ENCODE peak calls at places on chromosomes 4 and X, in ten cellular contexts. G is heart left ventricle, N is fibroblast of pulmonary artery, P is body of pancreas, Y is MCF 10A, B is WTC11, R is neural crest cell, E is lower leg skin, C is AG10803, J is HFFc6. L is an unnamed sample.

GRCh38 chr4:15118281-15118680 is 116.0 kb downstream of the CPEB2 start:
- DNase-seq in G (no peak), N (no peak), P (no peak), Y (no peak), B (no peak), R (no peak), E (no peak), C (peak; percentile 57), J (no peak), L (no peak)

GRCh38 chr4:2334826-2335728 is 73.2 kb upstream of the MXD4 start:
- DNase-seq in G (no peak), N (no peak), P (no peak), Y (no peak), B (no peak), R (no peak), E (no peak), C (no peak), J (no peak), L (peak; percentile 70)

GRCh38 chrX:15336023-15336413 is 695 bp upstream of the PIGA start:
- DNase-seq in G (no peak), N (peak; percentile 80), P (peak; percentile 22), Y (peak; percentile 6), B (peak; percentile 11), R (no peak), E (no peak), C (peak; percentile 47), J (peak; percentile 29), L (no peak)

GRCh38 chrX:53282313-53282712 is 929 bp upstream of the IQSEC2 start:
- DNase-seq in G (no peak), N (peak; percentile 11), P (no peak), Y (no peak), B (no peak), R (no peak), E (no peak), C (no peak), J (no peak), L (no peak)

GRCh38 chr4:153962311-153963039 is 173.6 kb upstream of the SFRP2 start:
- DNase-seq in G (no peak), N (no peak), P (no peak), Y (no peak), B (no peak), R (no peak), E (no peak), C (no peak), J (no peak), L (no peak)

GRCh38 chr4:7160439-7160838 is 31.9 kb upstream of the SORCS2 start:
- DNase-seq in G (peak; percentile 24), N (no peak), P (peak; percentile 37), Y (no peak), B (no peak), R (no peak), E (no peak), C (no peak), J (no peak), L (no peak)

GRCh38 chr4:5979981-5980380 is 38.2 kb downstream of the C4orf50 start:
- DNase-seq in G (no peak), N (peak; percentile 4), P (no peak), Y (peak; percentile 33), B (peak; percentile 85), R (peak; percentile 41), E (no peak), C (no peak), J (no peak), L (no peak)

GRCh38 chr4:159480826-159481225 is 377.9 kb downstream of the RAPGEF2 start:
- DNase-seq in G (no peak), N (no peak), P (no peak), Y (no peak), B (no peak), R (no peak), E (no peak), C (no peak), J (no peak), L (no peak)

GRCh38 chr4:76007089-76007559 is at the start of gene CXCL9:
- DNase-seq in G (no peak), N (no peak), P (no peak), Y (no peak), B (no peak), R (no peak), E (no peak), C (no peak), J (no peak), L (no peak)

GRCh38 chrX:149940015-149940716 is 1.9 kb upstream of the EOLA2 start:
- DNase-seq in G (peak; percentile 95), N (peak; percentile 98), P (peak; percentile 97), Y (peak; percentile 95), B (peak; percentile 91), R (peak; percentile 73), E (peak; percentile 95), C (peak; percentile 99), J (peak; percentile 96), L (peak; percentile 96)
- TF ChIP-seq CTCF in G (peak; percentile 48), N (no peak), P (peak; percentile 15), Y (no peak), B (no peak), R (no peak), E (no peak), C (peak; percentile 60), J (no peak), L (no peak)

GRCh38 chr4:42768125-42768748 is 111.3 kb upstream of the ATP8A1 start:
- DNase-seq in G (no peak), N (no peak), P (no peak), Y (no peak), B (peak; percentile 61), R (no peak), E (no peak), C (no peak), J (no peak), L (no peak)
- TF ChIP-seq CTCF in G (no peak), N (no peak), P (no peak), Y (no peak), B (peak; percentile 34), R (peak; percentile 17), E (no peak), C (no peak), J (no peak), L (no peak)

GRCh38 chr4:20490734-20491133 is 209.5 kb upstream of the PACRGL start:
- DNase-seq in G (no peak), N (no peak), P (no peak), Y (no peak), B (no peak), R (no peak), E (no peak), C (no peak), J (no peak), L (no peak)
- TF ChIP-seq CTCF in G (no peak), N (no peak), P (no peak), Y (no peak), B (no peak), R (no peak), E (no peak), C (no peak), J (no peak), L (no peak)

GRCh38 chr4:178836865-178837264 is 1394.6 kb upstream of the AGA start:
- DNase-seq in G (no peak), N (no peak), P (no peak), Y (no peak), B (no peak), R (no peak), E (no peak), C (no peak), J (no peak), L (no peak)
- TF ChIP-seq CTCF in G (no peak), N (no peak), P (no peak), Y (no peak), B (no peak), R (no peak), E (no peak), C (no peak), J (no peak), L (no peak)

GRCh38 chrX:77979870-77980269 is 10.4 kb upstream of the PGAM4 start:
- DNase-seq in G (no peak), N (no peak), P (no peak), Y (no peak), B (no peak), R (no peak), E (no peak), C (no peak), J (no peak), L (no peak)

GRCh38 chrX:77977518-77977917 is 8.1 kb upstream of the PGAM4 start:
- DNase-seq in G (no peak), N (no peak), P (no peak), Y (no peak), B (no peak), R (no peak), E (no peak), C (no peak), J (no peak), L (no peak)
- TF ChIP-seq CTCF in G (no peak), N (no peak), P (no peak), Y (no peak), B (no peak), R (no peak), E (no peak), C (no peak), J (no peak), L (no peak)

GRCh38 chr4:78033859-78034258 is 23.3 kb upstream of the FRAS1 start:
- DNase-seq in G (no peak), N (no peak), P (no peak), Y (no peak), B (no peak), R (no peak), E (no peak), C (no peak), J (no peak), L (no peak)

GRCh38 chr4:78031457-78031856 is 25.7 kb upstream of the FRAS1 start:
- DNase-seq in G (no peak), N (no peak), P (no peak), Y (no peak), B (no peak), R (no peak), E (no peak), C (no peak), J (no peak), L (no peak)

GRCh38 chr4:78032929-78033328 is 24.2 kb upstream of the FRAS1 start:
- DNase-seq in G (no peak), N (no peak), P (no peak), Y (no peak), B (no peak), R (no peak), E (no peak), C (no peak), J (no peak), L (no peak)

DNA sequence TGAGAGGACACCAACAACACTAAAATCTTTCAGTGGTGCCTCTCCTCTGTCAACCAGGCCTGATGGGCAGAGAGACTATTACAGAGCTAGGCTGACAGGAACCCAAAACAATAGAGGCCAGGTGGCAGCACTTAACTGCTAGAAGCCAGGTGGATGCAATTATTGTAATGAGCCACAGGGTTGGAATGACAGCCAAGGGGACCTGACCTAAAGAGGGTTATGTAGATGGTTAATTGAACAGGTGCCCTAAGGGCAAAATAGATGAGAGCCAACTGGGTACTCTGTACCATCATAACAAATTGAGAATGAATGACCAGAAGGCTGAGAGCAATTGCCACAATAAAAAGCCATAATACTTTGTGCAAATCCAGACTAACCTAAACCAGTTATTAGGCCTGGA is 24.7 kb upstream of the FRAS1 start:
- DNase-seq in G (no peak), N (no peak), P (no peak), Y (peak; percentile 9), B (no peak), R (no peak), E (no peak), C (no peak), J (no peak), L (no peak)
- TF ChIP-seq CTCF in G (peak; percentile 6), N (no peak), P (no peak), Y (no peak), B (no peak), R (no peak), E (no peak), C (no peak), J (no peak), L (no peak)

L was measured in osteocyte.